ENCODE peak calls at places on chromosomes 5 and 9, in five cellular contexts. E is PC-3; O is effector memory CD4-positive, alpha-beta T cell; S is cardiac muscle cell; X is heart right ventricle. A is an unnamed sample.

GRCh38 chr9:110842169-110842568 is 173.6 kb downstream of the MUSK start:
- DNase-seq in E (peak), O (no peak), S (no peak), X (no peak), A (no peak)

GRCh38 chr5:24401767-24402166 is 243.0 kb downstream of the CDH10 start:
- DNase-seq in E (peak), O (no peak), S (no peak), X (no peak), A (no peak)

GRCh38 chr5:150486402-150487198 is 21.3 kb upstream of the NDST1 start:
- DNase-seq in E (peak), O (peak), S (peak), X (peak), A (peak)

GRCh38 chr5:80343067-80343466 is 23.3 kb downstream of the SPZ1 start:
- DNase-seq in E (no peak), O (no peak), S (no peak), X (no peak), A (no peak)

GRCh38 chr9:33080534-33080933 is 4.1 kb upstream of the SMU1 start:
- DNase-seq in E (no peak), O (no peak), S (no peak), X (no peak), A (no peak)

GRCh38 chr5:127076730-127077129 is 3.4 kb upstream of the C5orf63 start:
- DNase-seq in E (peak), O (no peak), S (no peak), X (peak), A (no peak)

GRCh38 chr9:35690447-35691324 is 961 bp upstream of the TPM2 start:
- DNase-seq in E (peak), O (peak), S (peak), X (peak), A (peak)

GRCh38 chr5:122156724-122157325 is 27.5 kb downstream of the ZNF474 start:
- DNase-seq in E (peak), O (no peak), S (peak), X (no peak), A (no peak)

GRCh38 chr9:98899399-98900056 is 44.2 kb upstream of the COL15A1 start:
- DNase-seq in E (peak), O (no peak), S (peak), X (no peak), A (no peak)

DNA sequence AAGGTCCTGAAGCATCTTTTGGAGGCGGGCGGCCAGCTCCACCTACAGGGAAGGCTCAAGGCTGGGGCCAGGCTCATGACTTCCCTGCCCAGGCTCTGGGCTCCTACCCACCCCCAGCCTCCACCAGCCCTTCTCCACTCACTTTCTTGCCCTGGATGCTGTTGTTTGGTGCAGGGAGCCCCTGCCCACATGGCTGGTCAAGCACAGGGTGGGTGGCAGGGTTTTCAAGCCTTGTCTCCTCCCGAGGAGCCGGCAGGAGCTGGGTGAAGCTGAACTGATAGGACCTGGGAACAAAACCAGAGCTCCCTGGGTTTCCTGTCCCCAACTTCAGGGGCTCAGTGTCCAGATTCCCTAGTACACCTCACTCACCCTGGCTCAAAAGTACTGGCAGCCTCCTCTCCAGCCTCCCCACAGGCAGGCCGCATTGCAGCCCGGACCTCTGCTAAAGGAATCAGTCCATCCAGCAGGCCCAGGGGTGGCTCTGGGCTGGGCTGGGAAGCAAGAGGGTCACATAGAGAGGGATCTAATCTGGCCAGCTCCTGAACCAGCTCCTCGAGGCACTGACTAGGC is 6.9 kb downstream of the SHROOM1 start:
- DNase-seq in E (no peak), O (no peak), S (no peak), X (no peak), A (no peak)
- H3K4me3 ChIP-seq in E (no peak), O (no peak), S (no peak), X (no peak), A (no peak)

DNA sequence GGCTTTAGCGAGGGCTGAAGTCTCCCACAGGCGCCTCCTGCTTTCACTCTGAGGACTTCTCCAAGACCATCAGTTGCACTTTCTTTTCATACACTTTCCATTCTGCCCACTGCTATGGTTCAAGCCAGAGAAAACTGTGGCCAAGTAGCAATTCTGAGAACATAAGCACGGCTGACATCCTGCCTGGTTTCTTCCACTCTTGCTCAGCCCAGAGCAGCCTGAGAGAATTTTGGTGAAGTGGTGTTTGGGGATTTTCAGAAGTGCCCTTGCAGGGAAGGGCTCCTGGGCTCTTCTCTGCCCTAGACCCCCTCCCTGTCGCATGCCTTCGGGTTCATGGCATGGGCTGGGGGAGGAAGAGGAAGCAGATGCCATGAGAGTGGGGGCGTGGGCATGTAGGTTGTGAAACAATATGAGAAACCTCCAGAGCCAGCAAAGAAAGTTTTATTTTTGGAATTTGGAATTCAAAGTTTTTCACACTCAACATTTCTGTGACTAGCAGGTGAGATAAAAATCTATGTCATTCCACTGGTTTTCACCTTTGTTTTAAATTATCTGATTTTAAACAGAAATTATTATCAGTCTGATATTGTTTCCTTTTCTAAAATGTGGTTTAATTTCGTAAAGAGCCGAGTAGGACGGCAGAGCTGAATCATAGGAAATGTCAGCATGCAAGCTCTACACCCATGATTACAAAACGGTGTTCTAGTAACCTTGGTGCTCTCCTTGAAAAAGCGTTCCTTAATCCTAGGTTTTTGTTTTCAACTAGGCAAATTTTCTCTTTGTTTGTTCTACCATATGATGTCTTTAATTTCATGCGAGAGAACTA is 27.8 kb upstream of the TNFSF8 start:
- DNase-seq in E (no peak), O (no peak), S (no peak), X (peak), A (peak)
- H3K27ac ChIP-seq in E (no peak), O (no peak), S (no peak), X (no peak), A (no peak)

GRCh38 chr5:141208478-141208877 is at the start of gene PCDHB12:
- DNase-seq in E (peak), O (no peak), S (peak), X (no peak), A (no peak)
- H3K4me3 ChIP-seq in E (no peak), O (no peak), S (peak), X (peak), A (peak)

DNA sequence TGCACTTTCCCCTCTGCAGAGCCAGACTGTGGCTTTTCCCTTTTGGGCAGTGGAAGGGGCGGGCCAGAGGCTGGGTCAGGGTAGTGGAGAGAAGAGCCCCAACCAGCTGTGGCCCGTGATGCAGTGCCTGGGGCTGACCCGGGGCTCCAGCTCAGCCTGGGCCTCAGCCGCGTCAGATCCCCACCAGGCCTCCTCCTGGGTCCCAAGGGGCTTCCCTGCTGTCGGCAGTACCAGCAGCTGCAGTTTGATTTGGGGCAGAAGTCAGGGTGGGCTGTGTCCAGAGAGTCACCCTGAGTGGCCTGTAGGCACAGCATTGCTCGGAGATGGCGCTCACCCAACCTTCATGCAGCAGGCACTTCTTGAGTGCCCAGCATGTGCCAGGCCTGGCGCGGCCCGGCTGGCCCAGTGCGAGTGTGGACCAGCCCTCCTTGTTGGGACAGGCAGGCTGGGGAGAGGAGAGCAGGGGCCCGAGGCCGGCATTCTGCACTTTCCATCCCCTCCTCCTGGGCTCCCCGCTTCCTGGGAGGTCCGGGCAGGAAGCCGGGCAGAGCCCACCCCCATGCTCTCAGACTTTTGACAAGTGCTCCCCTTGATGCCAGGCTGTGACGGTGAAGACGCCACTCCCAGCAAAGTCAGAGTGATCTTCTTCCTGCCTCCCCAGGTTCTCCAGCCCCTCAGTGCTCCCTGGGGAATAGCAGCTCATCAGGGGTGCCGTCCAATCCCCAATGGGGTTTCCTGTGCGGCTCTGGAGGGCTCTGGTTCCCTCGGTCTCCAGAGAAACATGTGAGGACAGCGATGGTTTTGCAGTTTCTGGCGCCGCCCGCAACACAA is 88.3 kb upstream of the COL5A1 start:
- DNase-seq in E (no peak), O (no peak), S (no peak), X (no peak), A (peak)
- H3K27ac ChIP-seq in E (no peak), O (no peak), S (no peak), X (no peak), A (no peak)

GRCh38 chr5:88984040-88984439 is 101.1 kb upstream of the MEF2C start:
- DNase-seq in E (no peak), O (no peak), S (no peak), X (no peak), A (no peak)
- H3K4me3 ChIP-seq in E (no peak), O (no peak), S (no peak), X (no peak), A (no peak)

GRCh38 chr9:104503963-104504362 is at the start of gene OR13F1:
- DNase-seq in E (no peak), O (no peak), S (no peak), X (no peak), A (no peak)
- H3K27ac ChIP-seq in E (no peak), O (no peak), S (no peak), X (no peak), A (no peak)

DNA sequence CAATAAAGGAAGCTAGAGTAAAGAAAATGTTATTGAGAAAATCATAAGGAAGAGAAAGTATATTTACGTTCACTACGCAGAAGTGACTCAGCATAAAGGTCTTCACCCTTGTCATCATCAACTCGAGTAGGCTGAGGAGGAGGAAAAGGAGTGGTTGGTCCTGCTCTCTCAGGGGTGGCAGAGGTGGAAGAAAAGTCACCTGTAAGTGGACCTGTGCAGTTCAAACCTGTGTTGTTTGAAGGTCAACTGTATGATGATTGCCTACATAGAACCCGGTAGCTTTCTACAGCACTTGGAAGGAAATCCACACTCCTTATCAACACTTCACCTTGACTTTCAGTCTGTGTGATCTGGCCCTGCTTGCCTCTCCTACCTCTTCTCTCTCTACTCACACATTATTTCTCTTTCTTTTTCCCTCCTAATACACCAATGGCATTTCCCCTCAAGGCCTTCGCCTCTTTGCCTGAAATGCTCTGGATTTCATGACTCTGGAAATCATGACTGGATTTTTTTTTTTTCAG is 109.3 kb upstream of the CPEB4 start:
- DNase-seq in E (no peak), O (no peak), S (no peak), X (no peak), A (no peak)
- H3K4me3 ChIP-seq in E (no peak), O (no peak), S (no peak), X (no peak), A (no peak)

GRCh38 chr5:10582512-10582897 is 18.6 kb downstream of the ANKRD33B start:
- DNase-seq in E (no peak), O (no peak), S (no peak), X (no peak), A (peak)

GRCh38 chr5:10583663-10584572 is 20.0 kb downstream of the ANKRD33B start:
- DNase-seq in E (no peak), O (no peak), S (no peak), X (no peak), A (peak)

GRCh38 chr5:10584714-10585113 is 20.8 kb downstream of the ANKRD33B start:
- DNase-seq in E (no peak), O (no peak), S (no peak), X (no peak), A (peak)

GRCh38 chr5:10586008-10586407 is 22.1 kb downstream of the ANKRD33B start:
- DNase-seq in E (no peak), O (no peak), S (no peak), X (no peak), A (no peak)

GRCh38 chr5:10585120-10585915 is 21.4 kb downstream of the ANKRD33B start:
- DNase-seq in E (no peak), O (no peak), S (no peak), X (no peak), A (peak)
- H3K27ac ChIP-seq in E (no peak), O (no peak), S (no peak), X (no peak), A (no peak)

GRCh38 chr9:114588150-114588663 is 638 bp downstream of the ATP6V1G1 start:
- DNase-seq in E (no peak), O (no peak), S (no peak), X (no peak), A (no peak)

GRCh38 chr9:114592356-114592755 is 4.8 kb downstream of the ATP6V1G1 start:
- DNase-seq in E (peak), O (peak), S (no peak), X (peak), A (no peak)

GRCh38 chr9:114588671-114589526 is 1.3 kb downstream of the ATP6V1G1 start:
- DNase-seq in E (peak), O (no peak), S (no peak), X (no peak), A (no peak)

GRCh38 chr9:114591206-114591853 is 3.8 kb downstream of the ATP6V1G1 start:
- DNase-seq in E (no peak), O (no peak), S (no peak), X (no peak), A (no peak)

GRCh38 chr9:114590328-114590727 is 2.8 kb downstream of the ATP6V1G1 start:
- DNase-seq in E (no peak), O (no peak), S (no peak), X (no peak), A (no peak)
- H3K4me3 ChIP-seq in E (no peak), O (no peak), S (no peak), X (no peak), A (no peak)

A was measured in spleen.